ENCODE peak calls at places on chromosome 19, in nine cellular contexts. Y, Q, U, J, K, Z, O, W and R are unnamed samples.

GRCh38 chr19:49058592-49058991 is 1.0 kb upstream of the CGB7 start:
- DNase-seq in Q (no peak), K (no peak), U (no peak), Y (no peak), O (no peak), Z (peak), W (no peak), J (no peak), R (no peak)

GRCh38 chr19:37966211-37967072 is 59.4 kb downstream of the SIPA1L3 start:
- DNase-seq in W (no peak), U (no peak), O (no peak), Q (no peak), K (no peak), J (no peak), Y (no peak), Z (peak), R (no peak)

GRCh38 chr19:33302974-33303790 is 848 bp upstream of the CEBPA start:
- DNase-seq in Q (no peak), K (peak), U (peak), Y (peak), W (peak), J (no peak), Z (peak), O (no peak), R (no peak)

GRCh38 chr19:2332341-2333026 is 4.0 kb downstream of the SPPL2B start:
- DNase-seq in K (no peak), W (peak), U (no peak), Q (no peak), Y (no peak), Z (no peak), J (no peak), O (no peak), R (no peak)

GRCh38 chr19:55086730-55087541 is 11.3 kb downstream of the EPS8L1 start:
- DNase-seq in Y (peak), O (no peak), K (peak), Z (peak), W (peak), Q (no peak), J (peak), U (peak), R (peak)

GRCh38 chr19:49946415-49946814 is 14.6 kb downstream of the SIGLEC11 start:
- DNase-seq in W (peak), J (no peak), O (no peak), U (no peak), Q (no peak), K (peak), Y (no peak), Z (no peak), R (no peak)

GRCh38 chr19:10074153-10074552 is 12.0 kb upstream of the SHFL start:
- DNase-seq in J (no peak), Y (no peak), Q (no peak), W (no peak), K (peak), Z (peak), U (peak), O (peak), R (no peak)

GRCh38 chr19:3879656-3880055 is 829 bp upstream of the ATCAY start:
- DNase-seq in O (no peak), U (no peak), J (no peak), K (no peak), W (no peak), Y (no peak), Q (no peak), Z (no peak), R (no peak)